ENCODE peak calls at places on chromosomes 12 and 14, in eight cellular contexts. X is mucosa of descending colon, L is GM23338, Z is cardiac fibroblast, I is astrocyte of the spinal cord, F is HCT116, O is fibroblast of villous mesenchyme, R is psoas muscle. S is an unnamed sample.

GRCh38 chr12:18239561-18239960 is 21.8 kb upstream of the PIK3C2G start:
- DNase-seq in O (no peak), X (no peak), R (no peak), Z (no peak), L (no peak), I (no peak), F (no peak), S (peak)

GRCh38 chr14:90811641-90812040 is 4.6 kb downstream of the TTC7B start:
- DNase-seq in R (peak), Z (no peak), F (no peak), X (no peak), I (no peak), O (no peak), L (no peak), S (no peak)

GRCh38 chr12:54016478-54016964 is 7.7 kb downstream of the HOXC8 start:
- DNase-seq in F (no peak), R (peak), X (peak), Z (no peak), O (peak), L (no peak), I (peak), S (no peak)

GRCh38 chr12:111387747-111388365 is 17.9 kb upstream of the SH2B3 start:
- DNase-seq in Z (no peak), X (no peak), F (no peak), O (no peak), I (no peak), L (no peak), R (no peak), S (no peak)

GRCh38 chr14:103679351-103679750 is 35.9 kb downstream of the XRCC3 start:
- DNase-seq in F (peak), L (peak), O (no peak), Z (peak), R (peak), I (peak), X (peak), S (peak)

GRCh38 chr12:118145113-118145797 is 9.3 kb downstream of the PEBP1 start:
- DNase-seq in X (no peak), R (no peak), O (no peak), Z (no peak), I (no peak), L (no peak), F (no peak), S (no peak)

GRCh38 chr14:61190341-61190740 is 90.8 kb downstream of the TMEM30B start:
- DNase-seq in O (no peak), Z (no peak), R (no peak), F (no peak), L (no peak), I (no peak), X (no peak), S (peak)

GRCh38 chr12:51322452-51322851 is 1.5 kb downstream of the BIN2 start:
- DNase-seq in I (no peak), Z (no peak), X (no peak), F (no peak), L (no peak), O (no peak), R (no peak), S (no peak)

GRCh38 chr14:93136009-93136408 is 20.3 kb upstream of the ITPK1 start:
- DNase-seq in O (no peak), Z (no peak), L (no peak), X (no peak), I (no peak), F (no peak), R (peak), S (no peak)

GRCh38 chr12:102527256-102527720 is 46.9 kb upstream of the IGF1 start:
- DNase-seq in Z (peak), R (no peak), X (no peak), F (no peak), O (peak), I (no peak), L (no peak), S (peak)

GRCh38 chr12:88638956-88639355 is 58.7 kb upstream of the KITLG start:
- DNase-seq in F (no peak), O (peak), X (no peak), L (no peak), I (peak), R (no peak), Z (peak), S (peak)

GRCh38 chr12:106736051-106736957 is 38.2 kb upstream of the RIC8B start:
- DNase-seq in I (no peak), L (peak), F (no peak), R (no peak), X (no peak), Z (no peak), O (no peak), S (peak)

GRCh38 chr12:46266869-46267617 is 1.8 kb downstream of the SLC38A1 start:
- DNase-seq in X (peak), Z (peak), L (peak), O (peak), F (no peak), I (peak), R (peak), S (peak)

GRCh38 chr14:101889366-101889765 is 75.0 kb upstream of the DYNC1H1 start:
- DNase-seq in Z (no peak), R (no peak), F (no peak), I (no peak), O (no peak), L (no peak), X (no peak), S (no peak)

GRCh38 chr12:82425241-82425640 is 66.9 kb downstream of the METTL25 start:
- DNase-seq in X (no peak), F (no peak), Z (peak), R (no peak), I (peak), L (no peak), O (peak), S (peak)

GRCh38 chr12:12559699-12560296 is 2.9 kb downstream of the DUSP16 start:
- DNase-seq in Z (no peak), L (no peak), I (no peak), O (no peak), R (no peak), X (no peak), F (no peak), S (no peak)
- H3K4me3 ChIP-seq in Z (no peak), L (peak), I (no peak), O (no peak), R (peak), X (no peak), F (no peak), S (no peak)

DNA sequence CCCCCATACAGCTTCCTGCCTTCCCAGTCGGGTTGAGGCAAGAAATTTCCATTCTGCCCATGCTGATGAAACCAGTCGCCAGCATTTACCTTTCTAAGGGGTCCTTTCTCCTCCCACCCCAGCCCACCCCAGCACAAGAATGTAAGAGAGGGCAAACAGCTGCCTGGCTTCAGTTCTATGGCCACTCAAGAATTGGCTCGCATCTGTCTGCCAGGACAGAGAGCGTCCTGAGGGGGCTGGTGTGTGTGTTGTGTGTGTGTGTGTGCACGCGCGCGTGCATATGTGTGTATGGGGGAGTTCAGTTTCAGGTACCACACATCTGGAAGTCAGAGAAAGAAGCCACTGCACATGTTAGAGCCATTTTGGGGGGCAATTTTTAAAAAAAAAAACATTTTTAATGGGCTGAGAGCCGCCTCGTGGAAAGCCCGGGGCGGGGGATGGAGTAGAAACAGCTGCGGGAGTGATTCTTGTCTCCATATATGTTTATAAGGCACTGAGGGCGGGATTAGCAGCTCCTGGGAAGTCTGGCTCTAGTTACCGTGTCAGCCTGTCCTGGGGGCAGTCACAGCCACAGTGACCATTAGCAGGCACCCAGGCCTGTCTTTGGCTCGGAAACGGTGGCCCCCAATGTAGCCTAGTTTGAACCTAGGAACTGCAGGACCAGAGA is at the start of gene WNT5B:
- DNase-seq in F (no peak), Z (no peak), O (no peak), I (no peak), X (no peak), L (peak), R (no peak), S (no peak)
- H3K4me3 ChIP-seq in F (peak), Z (peak), O (peak), I (peak), X (no peak), L (peak), R (peak), S (peak)

DNA sequence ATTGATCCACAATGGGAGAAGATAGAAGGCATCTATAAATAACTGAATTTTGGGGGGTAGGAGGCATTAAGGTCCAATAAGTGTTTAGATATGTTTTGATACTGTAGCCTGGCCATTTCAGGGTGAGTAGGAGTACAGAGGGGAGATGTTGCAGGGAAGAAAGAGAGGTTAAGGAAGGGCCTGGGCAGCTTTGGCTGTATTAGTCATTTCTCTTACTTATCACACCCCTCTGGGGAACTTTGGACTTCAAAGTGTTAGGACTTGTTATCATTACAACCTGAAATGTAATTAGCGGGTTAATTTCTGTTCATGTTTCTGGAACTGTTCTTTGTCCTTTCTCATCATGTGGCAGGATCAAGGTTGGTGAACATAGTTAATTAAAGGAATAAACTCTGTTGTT is 40.3 kb downstream of the SUSD6 start:
- DNase-seq in F (no peak), L (no peak), R (no peak), O (no peak), X (no peak), Z (no peak), I (no peak), S (no peak)
- H3K4me3 ChIP-seq in F (no peak), L (no peak), R (no peak), O (no peak), X (no peak), Z (no peak), I (no peak), S (no peak)

GRCh38 chr12:112908548-112908947 is 1.8 kb downstream of the OAS1 start:
- DNase-seq in X (no peak), Z (no peak), F (no peak), I (no peak), L (no peak), O (no peak), R (no peak), S (peak)
- H3K4me3 ChIP-seq in X (no peak), Z (no peak), F (no peak), I (no peak), L (no peak), O (no peak), R (peak), S (no peak)

GRCh38 chr12:32680787-32681186 is 1.7 kb downstream of the DNM1L start:
- DNase-seq in O (no peak), I (no peak), Z (no peak), X (no peak), R (no peak), F (no peak), L (no peak), S (no peak)
- H3K4me3 ChIP-seq in O (peak), I (no peak), Z (peak), X (no peak), R (peak), F (peak), L (peak), S (peak)

GRCh38 chr12:6790496-6791150 is 1.3 kb downstream of the CD4 start:
- DNase-seq in Z (no peak), F (no peak), R (no peak), I (no peak), O (no peak), X (no peak), L (no peak), S (no peak)
- H3K4me3 ChIP-seq in Z (no peak), F (no peak), R (no peak), I (no peak), O (no peak), X (no peak), L (no peak), S (no peak)

GRCh38 chr12:123954647-123955350 is 17.8 kb downstream of the CCDC92 start:
- DNase-seq in X (no peak), R (no peak), F (no peak), L (no peak), Z (no peak), O (no peak), I (no peak), S (no peak)
- H3K4me3 ChIP-seq in X (no peak), R (no peak), F (no peak), L (no peak), Z (no peak), O (no peak), I (no peak), S (no peak)

GRCh38 chr12:55818886-55819285 is 1.0 kb downstream of the ORMDL2 start:
- DNase-seq in Z (no peak), R (no peak), O (no peak), I (no peak), F (no peak), X (no peak), L (no peak), S (no peak)

GRCh38 chr12:55818140-55818728 is 393 bp downstream of the ORMDL2 start:
- DNase-seq in F (no peak), R (no peak), X (no peak), L (no peak), O (no peak), Z (no peak), I (peak), S (no peak)

GRCh38 chr12:55815473-55815872 is 2.1 kb downstream of the SARNP start:
- DNase-seq in I (no peak), L (no peak), X (no peak), O (no peak), F (no peak), R (no peak), Z (no peak), S (no peak)

GRCh38 chr12:55816876-55817351 is 610 bp downstream of the SARNP start:
- DNase-seq in L (peak), Z (peak), R (no peak), O (peak), I (no peak), F (no peak), X (no peak), S (peak)

DNA sequence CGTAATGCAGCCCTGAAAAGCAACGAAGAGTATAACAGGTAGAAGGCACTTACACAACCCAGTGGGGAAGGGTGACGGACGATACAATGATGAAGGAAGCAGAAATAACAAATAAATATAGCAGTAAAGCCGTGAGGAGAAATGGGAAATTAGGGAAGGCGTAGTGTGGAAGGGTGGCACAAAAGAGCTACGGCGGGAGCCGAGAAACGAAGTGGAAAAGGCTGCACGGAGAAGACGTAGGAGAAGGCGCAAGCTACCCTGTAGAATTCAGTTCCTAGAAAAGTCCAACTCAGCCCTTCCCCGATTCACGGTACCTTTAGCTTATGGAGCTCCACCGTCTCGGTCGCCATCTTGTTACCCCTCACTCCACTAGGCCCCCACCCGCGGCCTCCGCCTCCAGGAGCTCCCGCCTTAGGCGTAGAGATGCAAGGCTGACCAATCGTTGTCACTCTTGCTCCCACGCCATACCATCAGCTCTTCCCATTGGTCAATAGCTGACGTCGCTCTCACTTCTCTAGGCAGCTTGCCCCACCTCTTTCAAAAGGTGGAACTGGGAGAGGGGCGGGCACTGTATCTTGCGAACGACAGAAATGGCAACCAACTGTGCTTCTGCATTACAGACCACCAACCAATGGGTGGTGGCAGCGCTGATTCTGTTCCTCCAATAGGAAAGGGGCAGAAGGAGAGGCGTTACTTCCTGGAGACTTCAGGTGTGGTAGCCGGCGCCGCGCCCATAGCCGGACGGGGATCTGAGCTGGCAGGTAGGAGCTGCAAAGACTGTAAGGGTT is at the start of the genes ORMDL2 and SARNP:
- DNase-seq in R (peak), F (peak), O (peak), Z (peak), L (peak), X (peak), I (peak), S (peak)
- H3K4me3 ChIP-seq in R (peak), F (peak), O (peak), Z (peak), L (peak), X (peak), I (peak), S (peak)

GRCh38 chr14:25010471-25010870 is 39.5 kb downstream of the STXBP6 start:
- DNase-seq in O (no peak), R (no peak), I (no peak), L (peak), X (no peak), F (no peak), Z (no peak), S (no peak)
- H3K4me3 ChIP-seq in O (no peak), R (no peak), I (no peak), L (no peak), X (no peak), F (no peak), Z (no peak), S (no peak)